ENCODE peak calls at places on chromosomes 11 and 22, in four cellular contexts. One of them, this sample, is unnamed.

GRCh38 chr11:76577199-76577920 is 93.2 kb downstream of the LRRC32 start:
- DNase-seq in stimulated activated CD4-positive, alpha-beta T cell treated with anti-CD3 and anti-CD28 coated beads, TNF-alpha, amount 100 ng/mL, for 4 hours: no peak
- DNase-seq in PC-9: peak
- DNase-seq in HTR-8/SVneo: peak
- DNase-seq in this sample: peak

GRCh38 chr22:49929553-49929979 is 11.1 kb downstream of the CRELD2 start:
- DNase-seq in PC-9: peak
- DNase-seq in HTR-8/SVneo: peak
- DNase-seq in stimulated activated CD4-positive, alpha-beta T cell treated with anti-CD3 and anti-CD28 coated beads, TNF-alpha, amount 100 ng/mL, for 4 hours: peak
- DNase-seq in this sample: no peak

GRCh38 chr11:5291207-5291838 is 10.4 kb downstream of the OR51B4 start:
- DNase-seq in stimulated activated CD4-positive, alpha-beta T cell treated with anti-CD3 and anti-CD28 coated beads, TNF-alpha, amount 100 ng/mL, for 4 hours: no peak
- DNase-seq in HTR-8/SVneo: peak
- DNase-seq in PC-9: no peak
- DNase-seq in this sample: peak

GRCh38 chr11:73851046-73851764 is 25.4 kb downstream of the COA4 start:
- DNase-seq in HTR-8/SVneo: no peak
- DNase-seq in PC-9: no peak
- DNase-seq in stimulated activated CD4-positive, alpha-beta T cell treated with anti-CD3 and anti-CD28 coated beads, TNF-alpha, amount 100 ng/mL, for 4 hours: no peak
- DNase-seq in this sample: no peak

GRCh38 chr11:119470316-119471266 is 47.6 kb upstream of the THY1 start:
- DNase-seq in stimulated activated CD4-positive, alpha-beta T cell treated with anti-CD3 and anti-CD28 coated beads, TNF-alpha, amount 100 ng/mL, for 4 hours: no peak
- DNase-seq in PC-9: peak
- DNase-seq in HTR-8/SVneo: no peak
- DNase-seq in this sample: peak

GRCh38 chr11:118205979-118206611 is 18.7 kb downstream of the JAML start:
- DNase-seq in HTR-8/SVneo: no peak
- DNase-seq in stimulated activated CD4-positive, alpha-beta T cell treated with anti-CD3 and anti-CD28 coated beads, TNF-alpha, amount 100 ng/mL, for 4 hours: no peak
- DNase-seq in PC-9: no peak
- DNase-seq in this sample: peak

GRCh38 chr22:45516923-45517675 is 14.4 kb downstream of the FBLN1 start:
- DNase-seq in PC-9: peak
- DNase-seq in HTR-8/SVneo: no peak
- DNase-seq in stimulated activated CD4-positive, alpha-beta T cell treated with anti-CD3 and anti-CD28 coated beads, TNF-alpha, amount 100 ng/mL, for 4 hours: no peak
- DNase-seq in this sample: no peak

GRCh38 chr11:44621784-44622183 is 56.3 kb downstream of the CD82 start:
- DNase-seq in PC-9: no peak
- DNase-seq in stimulated activated CD4-positive, alpha-beta T cell treated with anti-CD3 and anti-CD28 coated beads, TNF-alpha, amount 100 ng/mL, for 4 hours: no peak
- DNase-seq in HTR-8/SVneo: no peak
- DNase-seq in this sample: no peak

GRCh38 chr11:14373941-14374646 is 15.1 kb upstream of the RRAS2 start:
- DNase-seq in HTR-8/SVneo: no peak
- DNase-seq in stimulated activated CD4-positive, alpha-beta T cell treated with anti-CD3 and anti-CD28 coated beads, TNF-alpha, amount 100 ng/mL, for 4 hours: no peak
- DNase-seq in PC-9: no peak
- DNase-seq in this sample: no peak

GRCh38 chr11:8070417-8071101 is 10.5 kb upstream of the TUB start:
- DNase-seq in stimulated activated CD4-positive, alpha-beta T cell treated with anti-CD3 and anti-CD28 coated beads, TNF-alpha, amount 100 ng/mL, for 4 hours: no peak
- DNase-seq in PC-9: no peak
- DNase-seq in HTR-8/SVneo: peak
- DNase-seq in this sample: no peak

GRCh38 chr11:69359735-69360470 is 65.9 kb downstream of the MYEOV start:
- DNase-seq in stimulated activated CD4-positive, alpha-beta T cell treated with anti-CD3 and anti-CD28 coated beads, TNF-alpha, amount 100 ng/mL, for 4 hours: no peak
- DNase-seq in HTR-8/SVneo: no peak
- DNase-seq in PC-9: no peak
- DNase-seq in this sample: no peak

GRCh38 chr22:50447576-50448551 is 27.0 kb downstream of the SBF1 start:
- DNase-seq in stimulated activated CD4-positive, alpha-beta T cell treated with anti-CD3 and anti-CD28 coated beads, TNF-alpha, amount 100 ng/mL, for 4 hours: no peak
- DNase-seq in PC-9: no peak
- DNase-seq in HTR-8/SVneo: no peak
- DNase-seq in this sample: no peak

GRCh38 chr22:35305525-35306070 is 5.9 kb downstream of the TOM1 start:
- DNase-seq in PC-9: no peak
- DNase-seq in HTR-8/SVneo: no peak
- DNase-seq in stimulated activated CD4-positive, alpha-beta T cell treated with anti-CD3 and anti-CD28 coated beads, TNF-alpha, amount 100 ng/mL, for 4 hours: no peak
- DNase-seq in this sample: no peak